ENCODE peak calls at places on chromosome 20, in six cellular contexts. Y, S, O, K, W and N are unnamed samples.

GRCh38 chr20:23387118-23387443 is 25.1 kb downstream of the GZF1 start:
- DNase-seq in W (no peak), Y (no peak), K (no peak), O (no peak), S (no peak), N (no peak)

GRCh38 chr20:44419131-44419844 is 56.4 kb upstream of the TTPAL start:
- DNase-seq in K (no peak), S (no peak), W (no peak), Y (no peak), O (no peak), N (no peak)

GRCh38 chr20:44422083-44422482 is 53.6 kb upstream of the TTPAL start:
- DNase-seq in Y (no peak), O (peak), K (no peak), S (peak), W (no peak), N (peak)

GRCh38 chr20:50196896-50197295 is 6.3 kb downstream of the CEBPB start:
- DNase-seq in K (no peak), O (no peak), W (no peak), Y (no peak), S (no peak), N (no peak)

GRCh38 chr20:19628570-19629134 is 129.4 kb upstream of the RIN2 start:
- DNase-seq in O (peak), W (no peak), K (no peak), Y (peak), S (peak), N (peak)

GRCh38 chr20:40966103-40966502 is 62.5 kb upstream of the TOP1 start:
- DNase-seq in W (no peak), O (no peak), K (no peak), Y (no peak), S (no peak), N (no peak)

GRCh38 chr20:40279390-40279789 is 409.6 kb downstream of the MAFB start:
- DNase-seq in K (no peak), S (peak), W (peak), Y (no peak), O (peak), N (no peak)

GRCh38 chr20:37445041-37445440 is 76.0 kb upstream of the NNAT start:
- DNase-seq in K (no peak), Y (no peak), W (no peak), S (no peak), O (no peak), N (no peak)

GRCh38 chr20:36519944-36520343 is 21.4 kb upstream of the MYL9 start:
- DNase-seq in O (no peak), Y (no peak), K (no peak), S (no peak), W (no peak), N (peak)

GRCh38 chr20:50034567-50035170 is 51.9 kb downstream of the SNAI1 start:
- DNase-seq in W (no peak), Y (no peak), S (peak), O (peak), K (no peak), N (peak)

GRCh38 chr20:2706688-2707352 is 14.2 kb downstream of the EBF4 start:
- DNase-seq in K (no peak), O (no peak), S (no peak), W (no peak), Y (no peak), N (no peak)

GRCh38 chr20:31990958-31991705 is 19.1 kb upstream of the CCM2L start:
- DNase-seq in W (no peak), K (no peak), O (no peak), Y (no peak), S (no peak), N (no peak)

GRCh38 chr20:24027229-24027628 is 38.6 kb upstream of the GGTLC1 start:
- DNase-seq in O (peak), Y (no peak), S (peak), K (peak), W (no peak), N (no peak)

GRCh38 chr20:5658897-5659296 is 91.3 kb upstream of the SHLD1 start:
- DNase-seq in O (peak), Y (no peak), K (peak), S (peak), W (peak), N (peak)

GRCh38 chr20:1935696-1936366 is 40.6 kb downstream of the SIRPA start:
- DNase-seq in K (no peak), Y (no peak), S (no peak), W (peak), O (peak), N (peak)

GRCh38 chr20:5569021-5569420 is 181.2 kb upstream of the SHLD1 start:
- DNase-seq in S (peak), K (peak), Y (peak), W (peak), O (peak), N (peak)

GRCh38 chr20:59866338-59866737 is 67.1 kb downstream of the SYCP2 start:
- DNase-seq in S (no peak), Y (no peak), K (no peak), W (no peak), O (no peak), N (no peak)

GRCh38 chr20:50248104-50248631 is 57.5 kb downstream of the CEBPB start:
- DNase-seq in K (no peak), Y (no peak), S (peak), O (peak), W (no peak), N (peak)